ENCODE peak calls at places on chromosomes 13 and 19, in nine cellular contexts. N is M059J; Y is Calu3; S is T-helper 17 cell; X is AG08395; I is GM03348; B is stimulated activated CD4-positive, alpha-beta T cell treated with anti-CD3 and anti-CD28 coated beads, Interleukin-1b, Interleukin-23, amount 100 ng/mL, for 24 hours; F is hypothalamus; G is naive thymus-derived CD8-positive, alpha-beta T cell. E is an unnamed sample.

GRCh38 chr13:95155093-95155492 is 146.2 kb downstream of the ABCC4 start:
- DNase-seq in G (no peak), N (peak), F (no peak), X (no peak), I (no peak), S (no peak), B (no peak), Y (no peak), E (no peak)

GRCh38 chr19:38975861-38976271 is 324 bp upstream of the FBXO17 start:
- DNase-seq in S (no peak), F (peak), B (no peak), N (peak), X (no peak), Y (peak), G (no peak), I (no peak), E (no peak)

GRCh38 chr19:48698046-48698445 is 2.3 kb downstream of the FUT2 start:
- DNase-seq in I (peak), S (no peak), Y (peak), F (no peak), X (peak), B (no peak), G (no peak), N (peak), E (no peak)

GRCh38 chr13:24854311-24854710 is 90.3 kb downstream of the RNF17 start:
- DNase-seq in I (no peak), N (no peak), G (no peak), B (no peak), X (no peak), F (no peak), S (no peak), Y (no peak), E (no peak)

GRCh38 chr19:53057904-53058579 is 13.5 kb downstream of the ERVV-2 start:
- DNase-seq in Y (no peak), X (no peak), G (no peak), B (no peak), I (peak), S (no peak), F (no peak), N (no peak), E (no peak)

GRCh38 chr13:30045916-30046704 is 195.7 kb upstream of the UBL3 start:
- DNase-seq in I (peak), G (no peak), X (peak), N (peak), S (no peak), Y (no peak), B (no peak), F (no peak), E (no peak)

GRCh38 chr13:80030491-80030890 is 310.4 kb downstream of the SPRY2 start:
- DNase-seq in I (no peak), S (no peak), N (peak), F (no peak), G (no peak), Y (peak), X (peak), B (no peak), E (no peak)

GRCh38 chr19:51651216-51651846 is 4.7 kb upstream of the SIGLEC14 start:
- DNase-seq in S (no peak), N (no peak), F (no peak), Y (no peak), X (no peak), G (no peak), I (no peak), B (no peak), E (no peak)

GRCh38 chr19:8144273-8144672 is 5.1 kb downstream of the FBN3 start:
- DNase-seq in G (no peak), F (no peak), Y (no peak), I (no peak), X (no peak), B (no peak), N (no peak), S (no peak), E (no peak)

GRCh38 chr13:68272652-68273051 is 1042.5 kb upstream of the PCDH9 start:
- DNase-seq in F (no peak), I (no peak), G (no peak), N (no peak), B (no peak), S (no peak), X (no peak), Y (no peak), E (no peak)

GRCh38 chr13:74135306-74136088 is 1.3 kb upstream of the KLF12 start:
- DNase-seq in G (peak), N (peak), Y (peak), X (peak), I (peak), S (peak), F (peak), B (no peak), E (no peak)

GRCh38 chr19:13764821-13765394 is 586 bp downstream of the MRI1 start:
- DNase-seq in S (peak), Y (no peak), B (peak), X (peak), N (peak), F (no peak), I (peak), G (peak), E (no peak)

GRCh38 chr19:56294557-56294956 is 20.1 kb downstream of the ZSCAN5A start:
- DNase-seq in S (no peak), X (no peak), N (peak), I (no peak), Y (no peak), F (peak), B (no peak), G (no peak), E (no peak)

GRCh38 chr19:6198896-6199239 is 63.4 kb downstream of the ACSBG2 start:
- DNase-seq in F (no peak), G (no peak), N (no peak), S (no peak), B (no peak), I (no peak), X (no peak), Y (no peak), E (no peak)

GRCh38 chr19:35168261-35168660 is 13.7 kb downstream of the FXYD5 start:
- DNase-seq in F (no peak), Y (peak), S (no peak), I (no peak), B (no peak), X (no peak), G (no peak), N (peak), E (no peak)